ENCODE peak calls at places on chromosomes 5 and 9, in four cellular contexts. I, R, P and M are unnamed samples. For H3K4me1, the result is how much of the 10 kb centered on the place peaks cover.

GRCh38 chr5:108036484-108036883 is 345.4 kb downstream of the FBXL17 start:
- DNase-seq in I (no peak), R (no peak), P (no peak), M (no peak)

GRCh38 chr5:75051217-75051751 is 1.1 kb downstream of the GCNT4 start:
- DNase-seq in I (peak), R (no peak), P (no peak), M (no peak)

GRCh38 chr9:33791117-33791516 is 4.2 kb upstream of the PRSS3 start:
- DNase-seq in I (peak), R (no peak), P (no peak), M (no peak)

GRCh38 chr5:78405820-78406750 is 45.7 kb downstream of the SCAMP1 start:
- DNase-seq in I (peak), R (no peak), P (no peak), M (no peak)

GRCh38 chr5:118806571-118806970 is 181.8 kb downstream of the DTWD2 start:
- DNase-seq in I (no peak), R (no peak), P (no peak), M (no peak)

GRCh38 chr9:111001471-111001870 is 36.8 kb downstream of the LPAR1 start:
- DNase-seq in I (no peak), R (no peak), P (no peak), M (no peak)

GRCh38 chr5:123359866-123360569 is 63.2 kb downstream of the CEP120 start:
- DNase-seq in I (peak), R (no peak), P (no peak), M (no peak)

GRCh38 chr9:128160603-128160987 is 530 bp downstream of the BBLN start:
- DNase-seq in I (peak), R (no peak), P (no peak), M (no peak)

GRCh38 chr9:98402272-98402840 is 146.9 kb upstream of the TBC1D2 start:
- DNase-seq in I (no peak), R (no peak), P (no peak), M (no peak)

GRCh38 chr5:60386398-60386797 is 313.6 kb downstream of the DEPDC1B start:
- DNase-seq in I (no peak), R (no peak), P (no peak), M (no peak)

GRCh38 chr5:178111925-178112324 is 1.4 kb upstream of the N4BP3 start:
- DNase-seq in I (peak), R (no peak), P (no peak), M (no peak)

GRCh38 chr9:14011799-14012560 is 302.0 kb downstream of the NFIB start:
- DNase-seq in I (no peak), R (no peak), P (no peak), M (no peak)

GRCh38 chr9:125428060-125428481 is 166.4 kb downstream of the GAPVD1 start:
- DNase-seq in I (peak), R (no peak), P (peak), M (no peak)

GRCh38 chr9:20216438-20216837 is 405.9 kb downstream of the MLLT3 start:
- DNase-seq in I (no peak), R (no peak), P (no peak), M (no peak)

GRCh38 chr9:129383005-129383414 is 204.9 kb upstream of the IER5L start:
- DNase-seq in I (peak), R (peak), P (peak), M (no peak)

GRCh38 chr9:12640021-12640587 is 53.1 kb upstream of the TYRP1 start:
- DNase-seq in I (peak), R (no peak), P (peak), M (no peak)

GRCh38 chr5:107277485-107278040 is 393.2 kb downstream of the EFNA5 start:
- DNase-seq in I (no peak), R (no peak), P (no peak), M (no peak)

GRCh38 chr5:122805481-122805880 is 30.6 kb downstream of the SNX2 start:
- DNase-seq in I (peak), R (no peak), P (no peak), M (no peak)

GRCh38 chr5:140324834-140325195 is 21.6 kb downstream of the HBEGF start:
- DNase-seq in I (peak), R (no peak), P (no peak), M (peak)

GRCh38 chr5:127085371-127085770 is 12.1 kb upstream of the C5orf63 start:
- DNase-seq in I (no peak), R (no peak), P (no peak), M (peak)

GRCh38 chr5:139880416-139881144 is 85.0 kb downstream of the PSD2 start:
- DNase-seq in I (no peak), R (no peak), P (peak), M (no peak)

GRCh38 chr9:124441291-124441690 is 9.0 kb upstream of the ADGRD2 start:
- DNase-seq in I (no peak), R (no peak), P (no peak), M (no peak)

GRCh38 chr5:17056056-17056690 is 120.1 kb upstream of the MYO10 start:
- DNase-seq in I (peak), R (no peak), P (no peak), M (no peak)

GRCh38 chr5:132011561-132012384 is at the start of gene ACSL6:
- DNase-seq in I (peak), R (peak), P (peak), M (no peak)

GRCh38 chr5:55914971-55915370 is 63.8 kb downstream of the IL31RA start:
- DNase-seq in I (no peak), R (no peak), P (no peak), M (peak)

GRCh38 chr9:114004221-114004716 is 73.8 kb downstream of the AMBP start:
- DNase-seq in I (no peak), R (peak), P (peak), M (peak)

GRCh38 chr5:83377131-83377865 is 94.2 kb upstream of the VCAN start:
- DNase-seq in I (peak), R (no peak), P (no peak), M (no peak)

GRCh38 chr5:39775058-39775457 is 350.3 kb upstream of the DAB2 start:
- DNase-seq in I (peak), R (no peak), P (no peak), M (no peak)

GRCh38 chr9:110748251-110748893 is 79.8 kb downstream of the MUSK start:
- DNase-seq in I (no peak), R (no peak), P (no peak), M (no peak)

GRCh38 chr9:124271660-124272059 is 13.9 kb downstream of the NEK6 start:
- DNase-seq in I (no peak), R (no peak), P (no peak), M (no peak)

GRCh38 chr9:33946779-33947535 is 101.7 kb downstream of the UBAP2 start:
- DNase-seq in I (peak), R (no peak), P (no peak), M (no peak)

GRCh38 chr9:16026886-16027285 is 474.0 kb downstream of the CCDC171 start:
- DNase-seq in I (no peak), R (no peak), P (no peak), M (no peak)

GRCh38 chr9:34254966-34255825 is 73.9 kb downstream of the KIF24 start:
- DNase-seq in I (peak), R (peak), P (no peak), M (no peak)

GRCh38 chr5:131671409-131671808 is 36.4 kb upstream of the RAPGEF6 start:
- DNase-seq in I (peak), R (no peak), P (no peak), M (no peak)

GRCh38 chr9:4519604-4520003 is 29.3 kb downstream of the SLC1A1 start:
- DNase-seq in I (peak), R (no peak), P (no peak), M (no peak)

GRCh38 chr5:123181394-123181801 is 92.4 kb downstream of the PRDM6 start:
- DNase-seq in I (no peak), R (no peak), P (no peak), M (no peak)

GRCh38 chr5:71705416-71705815 is 13.7 kb upstream of the CARTPT start:
- DNase-seq in I (no peak), R (no peak), P (no peak), M (no peak)

GRCh38 chr9:95341262-95342011 is 23.9 kb upstream of the FANCC start:
- DNase-seq in I (peak), R (no peak), P (peak), M (peak)

GRCh38 chr5:168296687-168297086 is 5.2 kb downstream of the WWC1 start:
- DNase-seq in I (no peak), R (no peak), P (no peak), M (no peak)

GRCh38 chr5:168292783-168293696 is 1.6 kb downstream of the WWC1 start:
- DNase-seq in I (no peak), R (no peak), P (no peak), M (no peak)

GRCh38 chr5:168291961-168292782 is 727 bp downstream of the WWC1 start:
- DNase-seq in I (peak), R (no peak), P (no peak), M (no peak)

GRCh38 chr5:168298949-168299348 is 7.5 kb downstream of the WWC1 start:
- DNase-seq in I (no peak), R (no peak), P (no peak), M (no peak)

GRCh38 chr5:168295574-168296201 is 4.2 kb downstream of the WWC1 start:
- DNase-seq in I (peak), R (no peak), P (peak), M (no peak)
- H3K4me1 ChIP-seq in I (under half), R (under half), P (under half), M (under half)

GRCh38 chr9:78021692-78022091 is 9.9 kb downstream of the GNAQ start:
- DNase-seq in I (no peak), R (no peak), P (no peak), M (no peak)
- H3K4me3 ChIP-seq in I (no peak), R (no peak), P (no peak), M (no peak)

DNA sequence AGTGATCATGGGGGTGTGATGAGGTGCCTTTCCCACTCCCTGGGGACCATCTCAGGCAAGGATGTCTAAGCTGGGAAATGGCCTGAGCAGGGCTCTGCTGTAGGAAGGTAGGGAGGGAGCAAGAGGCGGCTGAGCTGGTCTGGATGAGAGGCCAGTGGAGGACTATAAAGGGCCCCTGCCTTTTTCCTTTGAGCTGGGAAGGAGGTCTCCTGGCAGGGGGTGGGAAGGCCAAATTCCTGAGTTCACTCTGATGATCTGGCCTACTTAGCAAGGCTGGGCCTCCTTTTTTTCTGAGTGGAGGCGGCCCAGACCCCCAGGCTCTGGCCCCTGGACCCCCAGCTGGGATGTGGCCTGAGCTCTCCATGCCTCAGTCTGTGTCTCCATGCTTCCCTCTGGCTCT is 14.3 kb upstream of the PITX1 start:
- DNase-seq in I (no peak), R (no peak), P (no peak), M (no peak)
- H3K4me1 ChIP-seq in I (under half), R (under half), P (under half), M (under half)

GRCh38 chr5:81878333-81878732 is 93.5 kb upstream of the ATG10 start:
- DNase-seq in I (no peak), R (no peak), P (no peak), M (no peak)
- H3K4me3 ChIP-seq in I (no peak), R (no peak), P (no peak), M (no peak)

GRCh38 chr5:115801152-115801551 is 15.3 kb downstream of the CDO1 start:
- DNase-seq in I (no peak), R (no peak), P (no peak), M (no peak)
- H3K4me1 ChIP-seq in I (under half), R (under half), P (under half), M (under half)

DNA sequence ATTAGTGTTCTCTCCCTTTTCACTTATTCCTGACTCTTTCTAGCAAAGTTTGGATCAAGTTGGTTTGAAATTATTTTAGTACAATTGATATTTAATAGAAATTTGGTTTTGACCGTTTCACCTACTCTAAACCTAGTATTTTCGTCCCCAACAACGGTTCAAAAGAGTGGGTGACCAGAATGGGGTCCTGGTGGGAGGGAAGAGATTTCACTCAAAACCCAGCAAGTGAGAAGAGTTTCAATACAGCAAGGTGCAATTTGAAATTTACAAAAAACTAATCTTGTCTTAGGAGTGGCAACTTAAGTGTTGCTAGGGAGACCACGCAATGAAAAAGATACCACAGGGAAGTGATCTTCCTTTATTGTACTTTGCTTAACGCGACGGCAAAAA is 28.5 kb downstream of the NR2F1 start:
- DNase-seq in I (no peak), R (no peak), P (no peak), M (no peak)
- H3K4me3 ChIP-seq in I (no peak), R (no peak), P (no peak), M (peak)

GRCh38 chr9:121769939-121770338 is 118.5 kb downstream of the DAB2IP start:
- DNase-seq in I (no peak), R (no peak), P (no peak), M (no peak)
- H3K4me1 ChIP-seq in I (under half), R (under half), P (under half), M (under half)

DNA sequence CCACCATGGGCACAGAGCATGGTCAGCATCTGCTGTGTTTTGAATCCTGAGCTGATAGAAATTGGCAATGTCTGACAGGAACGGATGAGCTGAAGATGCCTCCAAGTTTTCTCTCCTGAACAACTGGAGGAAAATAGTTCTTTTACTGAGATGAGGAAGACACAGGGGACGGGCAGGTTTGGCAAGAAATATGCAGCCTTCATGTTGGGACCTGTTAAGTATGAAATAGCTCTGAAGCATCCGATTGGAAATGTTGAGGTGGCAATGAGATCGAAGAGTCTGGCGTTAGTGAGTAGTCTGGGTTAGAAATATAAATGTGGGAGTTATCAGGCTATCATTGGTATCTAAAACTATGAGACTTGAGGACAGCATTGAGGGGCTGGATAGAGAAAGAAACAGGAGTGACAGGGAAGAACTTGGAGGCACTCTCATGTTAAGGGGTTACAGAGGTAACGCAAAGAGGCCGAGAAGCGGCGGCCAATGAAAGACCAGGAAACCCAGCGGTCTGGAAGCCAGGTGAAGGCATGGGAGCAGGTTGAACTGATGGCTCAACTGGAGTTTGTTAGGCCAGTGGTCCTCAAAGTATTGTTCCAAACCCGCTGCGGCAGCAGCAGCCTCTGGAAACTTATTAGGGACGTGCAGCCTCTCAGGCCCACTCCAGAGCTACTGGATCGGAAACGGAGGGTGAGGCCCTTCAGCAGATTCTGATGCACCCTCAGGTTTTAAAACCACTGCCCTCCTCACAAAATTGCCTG is 1.0 kb upstream of the MAMDC2 start:
- DNase-seq in I (no peak), R (no peak), P (no peak), M (peak)
- H3K4me3 ChIP-seq in I (no peak), R (peak), P (no peak), M (peak)